ENCODE peak calls at places on chromosomes 12 and 14, in five cellular contexts. L is GM23248, E is A549, C is endothelial cell of umbilical vein, G is IMR-90. K is an unnamed sample.

GRCh38 chr12:53805801-53806200 is 54.0 kb upstream of the CISTR start:
- DNase-seq in G (peak), C (no peak), E (no peak), L (peak), K (peak)

GRCh38 chr14:60775296-60775695 is 40.7 kb downstream of the MNAT1 start:
- DNase-seq in G (peak), E (no peak), L (peak), C (peak), K (peak)

GRCh38 chr12:109385339-109386078 is 37.8 kb downstream of the MYO1H start:
- DNase-seq in G (peak), E (peak), L (peak), C (peak), K (peak)

GRCh38 chr14:55610717-55611370 is 30.8 kb downstream of the KTN1 start:
- DNase-seq in G (no peak), C (no peak), L (no peak), E (no peak), K (no peak)

GRCh38 chr14:88036422-88036821 is 31.5 kb downstream of the GPR65 start:
- DNase-seq in L (no peak), E (no peak), G (no peak), C (no peak), K (no peak)

GRCh38 chr14:104137297-104138097 is 890 bp upstream of the KIF26A start:
- DNase-seq in C (peak), E (peak), G (peak), L (peak), K (peak)

GRCh38 chr12:21296751-21297406 is 37.8 kb downstream of the SLCO1A2 start:
- DNase-seq in G (peak), C (peak), E (peak), L (peak), K (peak)

GRCh38 chr12:43069768-43070221 is 480.2 kb upstream of the PRICKLE1 start:
- DNase-seq in L (peak), E (no peak), C (no peak), G (peak), K (peak)

GRCh38 chr14:104895786-104896642 is 28.7 kb upstream of the PLD4 start:
- DNase-seq in E (no peak), C (no peak), L (peak), G (no peak), K (no peak)

GRCh38 chr14:97379091-97379531 is 581.9 kb downstream of the VRK1 start:
- DNase-seq in G (no peak), L (no peak), E (no peak), C (no peak), K (no peak)

GRCh38 chr14:92560106-92560865 is 46.7 kb downstream of the RIN3 start:
- DNase-seq in C (no peak), L (no peak), G (no peak), E (no peak), K (no peak)

DNA sequence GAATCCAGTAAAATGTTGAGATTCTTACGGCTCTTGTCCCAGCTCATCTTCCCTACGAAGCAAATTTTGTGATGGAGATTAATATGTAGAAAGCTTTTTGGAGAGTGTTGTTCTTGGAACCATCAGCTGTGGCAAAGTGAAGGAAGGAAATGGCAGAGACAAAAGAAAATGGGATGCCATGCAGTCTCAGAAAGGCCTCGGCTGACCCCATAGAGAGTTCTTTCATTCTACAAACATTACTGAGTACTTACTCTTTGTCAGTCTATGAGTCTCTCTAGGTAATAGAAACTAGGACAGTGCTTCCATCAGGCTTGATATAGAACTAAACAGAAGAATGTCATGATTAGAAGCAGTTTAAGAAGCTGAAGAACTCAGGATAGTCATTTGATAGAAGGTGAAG is 134.1 kb downstream of the PLEKHA5 start:
- DNase-seq in L (no peak), E (no peak), C (peak), G (no peak), K (no peak)
- H3K4me2 ChIP-seq in L (no peak), E (no peak), C (peak), G (no peak), K (no peak)

GRCh38 chr12:120432772-120433525 is 5.0 kb upstream of the COX6A1 start:
- DNase-seq in E (no peak), G (no peak), C (no peak), L (no peak), K (no peak)
- H3K4me2 ChIP-seq in E (no peak), G (no peak), C (no peak), L (no peak), K (no peak)

GRCh38 chr12:121602766-121603165 is 21.9 kb upstream of the KDM2B start:
- DNase-seq in C (no peak), E (no peak), G (no peak), L (no peak), K (no peak)
- H3K4me2 ChIP-seq in C (no peak), E (no peak), G (no peak), L (no peak), K (no peak)

DNA sequence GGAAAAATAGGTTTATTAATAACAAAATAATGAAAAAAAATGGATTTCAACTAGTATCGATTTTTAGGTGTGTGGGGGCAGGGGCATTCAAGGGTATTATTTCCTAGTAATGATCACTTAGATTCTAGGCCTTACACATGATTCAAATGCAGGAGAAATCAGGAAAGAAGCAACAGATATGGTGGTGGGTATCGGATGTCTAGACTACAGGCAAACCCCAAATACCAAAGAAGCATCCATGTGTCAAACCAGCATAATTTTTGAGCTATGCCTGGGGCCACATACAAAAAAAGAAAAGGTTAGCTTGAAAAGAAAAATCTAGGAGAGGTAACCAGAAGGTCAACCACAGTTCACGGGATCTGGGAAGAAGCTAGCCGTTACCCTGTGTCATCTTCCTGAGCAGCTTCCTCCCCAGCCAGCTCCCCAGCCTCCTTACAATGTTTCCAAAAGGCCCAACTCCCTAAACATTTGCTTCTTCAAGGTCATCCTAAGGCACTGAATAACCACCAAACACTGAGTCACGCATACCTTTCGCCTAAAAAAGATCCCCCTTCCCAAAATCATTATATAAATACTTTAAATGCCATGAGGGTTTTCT is 3.2 kb downstream of the SINHCAF start:
- DNase-seq in E (peak), G (peak), L (peak), C (peak), K (peak)
- H3K4me2 ChIP-seq in E (peak), G (peak), L (peak), C (peak), K (peak)

DNA sequence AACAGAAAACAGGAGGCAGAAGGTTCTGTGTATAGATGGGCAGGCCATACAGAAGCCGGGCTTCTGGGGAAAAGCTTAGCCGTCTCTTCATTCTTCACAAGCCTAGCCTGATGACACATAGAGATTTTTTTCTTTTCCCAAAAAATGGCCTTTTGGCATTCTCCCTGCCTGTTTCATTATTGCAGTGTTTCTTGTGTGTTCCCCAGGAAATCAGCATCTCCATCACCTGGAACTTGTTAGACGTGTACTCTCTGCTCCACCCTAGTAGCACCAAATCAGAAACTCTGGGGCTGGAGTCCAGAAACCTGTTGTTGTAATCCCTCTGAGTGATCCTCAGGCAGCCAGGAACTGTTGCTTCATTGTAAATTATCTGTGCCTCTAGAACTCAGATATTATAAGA is 388.1 kb downstream of the CCDC91 start:
- DNase-seq in L (peak), E (no peak), G (no peak), C (no peak), K (peak)
- H3K4me2 ChIP-seq in L (peak), E (no peak), G (peak), C (no peak), K (no peak)

GRCh38 chr12:19689801-19690472 is 250.6 kb downstream of the AEBP2 start:
- DNase-seq in C (no peak), E (no peak), G (no peak), L (no peak), K (no peak)

GRCh38 chr12:19689226-19689625 is 249.9 kb downstream of the AEBP2 start:
- DNase-seq in C (no peak), E (no peak), G (no peak), L (no peak), K (no peak)

GRCh38 chr12:19692091-19692490 is 252.8 kb downstream of the AEBP2 start:
- DNase-seq in G (no peak), L (no peak), C (no peak), E (no peak), K (no peak)

GRCh38 chr12:19692566-19692965 is 253.3 kb downstream of the AEBP2 start:
- DNase-seq in L (no peak), G (no peak), E (no peak), C (no peak), K (no peak)

DNA sequence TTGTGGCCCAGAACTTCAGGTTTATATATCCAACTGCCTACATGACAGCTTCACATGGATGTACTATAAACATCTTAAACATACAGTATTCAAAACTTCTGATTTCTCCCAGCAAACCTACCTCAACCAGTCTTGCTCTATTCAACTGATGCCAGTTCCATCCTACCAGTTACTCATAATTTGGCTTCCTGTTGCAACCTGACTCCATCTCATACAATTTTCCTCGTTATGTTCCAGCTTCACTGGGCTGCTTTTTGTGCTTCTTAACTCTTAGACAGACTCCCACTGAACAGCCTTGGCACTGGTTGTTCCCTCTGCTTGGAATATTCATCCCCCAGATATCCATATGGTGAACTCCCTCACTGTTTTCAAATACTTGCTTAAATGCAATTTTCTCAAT is 249.2 kb downstream of the AEBP2 start:
- DNase-seq in C (peak), G (peak), L (no peak), E (no peak), K (peak)
- H3K4me2 ChIP-seq in C (no peak), G (peak), L (no peak), E (no peak), K (no peak)

DNA sequence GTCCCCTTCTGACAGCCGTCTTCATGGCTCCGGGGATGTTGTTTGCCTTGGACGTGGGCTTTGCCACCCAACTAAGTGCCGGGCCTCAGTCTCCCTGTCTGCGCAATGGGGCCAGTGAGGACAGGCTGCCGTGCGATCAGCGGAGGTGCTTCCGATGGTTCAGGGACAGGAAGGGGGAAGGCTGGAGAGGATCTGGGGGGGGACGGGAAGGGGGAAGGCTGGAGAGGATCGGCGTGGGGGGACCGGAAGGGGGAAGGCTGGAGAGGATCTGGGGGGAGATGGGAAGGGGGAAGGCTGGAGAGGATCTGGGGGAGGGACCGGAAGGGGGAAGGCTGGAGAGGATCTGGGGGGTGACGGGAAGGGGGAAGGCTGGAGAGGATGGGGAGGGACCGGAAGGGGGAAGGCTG is 3.4 kb downstream of the MMP17 start:
- DNase-seq in L (peak), E (peak), C (no peak), G (peak), K (peak)
- H3K4me2 ChIP-seq in L (peak), E (peak), C (no peak), G (peak), K (peak)

GRCh38 chr12:16524378-16524777 is 81.6 kb downstream of the LMO3 start:
- DNase-seq in G (no peak), C (no peak), E (no peak), L (peak), K (no peak)

GRCh38 chr12:16526693-16527092 is 79.3 kb downstream of the LMO3 start:
- DNase-seq in L (peak), C (no peak), G (peak), E (peak), K (peak)

GRCh38 chr12:16520328-16520727 is 85.6 kb downstream of the LMO3 start:
- DNase-seq in E (peak), C (no peak), L (peak), G (peak), K (peak)

DNA sequence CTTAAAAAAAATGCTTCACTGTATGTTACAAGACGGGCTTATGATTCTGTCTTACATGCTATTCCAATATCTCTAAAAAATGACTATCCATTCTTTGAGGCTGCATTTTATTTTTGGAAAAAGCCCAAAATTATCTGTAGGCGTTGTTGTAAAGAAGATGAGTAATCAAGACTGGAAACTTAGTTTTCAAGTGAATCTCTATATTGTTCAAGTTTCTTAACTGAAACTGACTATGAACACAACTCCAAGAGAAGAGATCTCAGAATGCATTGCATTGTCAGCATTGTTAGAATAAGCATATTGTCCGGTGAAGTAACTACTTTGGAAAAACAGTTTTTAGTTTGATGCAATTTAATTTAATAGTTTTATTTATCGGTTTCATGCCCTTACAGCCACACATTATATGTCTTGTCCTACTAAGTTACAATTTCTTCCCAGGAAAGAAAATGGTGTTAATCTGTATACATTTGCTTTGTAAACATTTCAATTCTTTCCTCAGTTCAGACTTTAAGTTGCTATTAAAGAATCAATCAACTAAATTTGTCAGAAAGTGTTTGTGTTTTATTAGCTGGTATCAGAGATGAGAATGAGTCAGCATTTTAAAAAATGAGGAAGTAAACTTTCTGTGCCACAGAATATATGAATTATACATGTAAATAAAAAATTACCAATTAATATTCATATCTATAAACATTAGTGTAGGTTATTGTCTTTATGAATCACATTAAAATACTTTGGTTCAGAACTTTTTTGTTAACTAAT is 82.2 kb downstream of the LMO3 start:
- DNase-seq in E (no peak), L (peak), C (no peak), G (peak), K (peak)
- H3K4me2 ChIP-seq in E (peak), L (peak), C (no peak), G (no peak), K (no peak)

GRCh38 chr14:54175298-54175942 is 218.8 kb upstream of the BMP4 start:
- DNase-seq in L (peak), E (peak), C (peak), G (peak), K (peak)
- H3K4me2 ChIP-seq in L (no peak), E (peak), C (peak), G (no peak), K (peak)

K was measured in fibroblast of lung.